ENCODE peak calls at places on chromosomes 13 and 19, in six cellular contexts. U, N, Z, W, T and R are unnamed samples.

GRCh38 chr19:32330149-32330548 is 15.3 kb upstream of the ZNF507 start:
- DNase-seq in T (no peak), Z (no peak), W (no peak), U (no peak), N (no peak), R (no peak)

GRCh38 chr19:49680473-49681351 is 3.6 kb downstream of the PRMT1 start:
- DNase-seq in W (peak; percentile 90), Z (peak; percentile 77), N (peak; percentile 95), T (peak; percentile 96), U (peak; percentile 82), R (peak; percentile 89)

GRCh38 chr13:23496255-23496654 is 62.8 kb upstream of the SACS start:
- DNase-seq in W (no peak), N (no peak), T (no peak), U (no peak), Z (no peak), R (no peak)

GRCh38 chr13:43267916-43268315 is 244.5 kb downstream of the DNAJC15 start:
- DNase-seq in Z (no peak), N (no peak), T (no peak), U (no peak), W (no peak), R (no peak)

GRCh38 chr13:90706631-90707030 is 640.9 kb upstream of the MIR17HG start:
- DNase-seq in N (no peak), T (no peak), W (no peak), Z (no peak), U (no peak), R (no peak)

GRCh38 chr19:10085641-10086031 is 481 bp upstream of the SHFL start:
- DNase-seq in W (no peak), U (no peak), Z (no peak), T (no peak), N (no peak), R (no peak)

GRCh38 chr19:4063369-4064072 is 3.2 kb downstream of the ZBTB7A start:
- DNase-seq in U (no peak), Z (no peak), T (no peak), W (no peak), N (no peak), R (no peak)

GRCh38 chr19:54302252-54302651 is 10.7 kb downstream of the LILRA5 start:
- DNase-seq in W (no peak), N (no peak), Z (no peak), T (no peak), U (no peak), R (no peak)

GRCh38 chr19:49133621-49134454 is 14.5 kb downstream of the PPFIA3 start:
- DNase-seq in W (peak; percentile 83), T (no peak), N (peak; percentile 93), Z (no peak), U (no peak), R (peak; percentile 26)

GRCh38 chr13:48527955-48528354 is 4.9 kb downstream of the RCBTB2 start:
- DNase-seq in U (no peak), W (no peak), T (no peak), Z (no peak), N (no peak), R (no peak)

GRCh38 chr19:9847087-9847671 is 12.1 kb downstream of the PIN1 start:
- DNase-seq in N (no peak), T (peak; percentile 16), W (no peak), U (peak; percentile 8), Z (no peak), R (no peak)

GRCh38 chr19:50723069-50723468 is at the start of gene CLEC11A:
- DNase-seq in W (no peak), U (no peak), N (peak; percentile 91), Z (no peak), T (no peak), R (no peak)